ENCODE peak calls at places on chromosomes 2 and 18, in four cellular contexts. One of them, this sample, is unnamed.

GRCh38 chr2:230942920-230943896 is 18.2 kb upstream of the GPR55 start:
- DNase-seq in GM10248: peak; percentile 83
- DNase-seq in SK-N-SH: no peak
- DNase-seq in PC-9: no peak
- DNase-seq in this sample: peak; percentile 86

GRCh38 chr2:44210362-44210761 is 41.7 kb downstream of the PPM1B start:
- DNase-seq in SK-N-SH: no peak
- DNase-seq in GM10248: no peak
- DNase-seq in PC-9: no peak
- DNase-seq in this sample: no peak

GRCh38 chr2:39350658-39351057 is 86.4 kb downstream of the MAP4K3 start:
- DNase-seq in PC-9: no peak
- DNase-seq in SK-N-SH: no peak
- DNase-seq in GM10248: no peak
- DNase-seq in this sample: no peak

GRCh38 chr2:227228061-227228667 is 63.7 kb downstream of the COL4A3 start:
- DNase-seq in SK-N-SH: peak; percentile 69
- DNase-seq in GM10248: no peak
- DNase-seq in PC-9: peak; percentile 76
- DNase-seq in this sample: no peak

GRCh38 chr2:109516445-109517117 is 97.2 kb downstream of the SEPTIN10 start:
- DNase-seq in GM10248: peak; percentile 63
- DNase-seq in PC-9: peak; percentile 55
- DNase-seq in SK-N-SH: peak; percentile 67
- DNase-seq in this sample: peak; percentile 34

GRCh38 chr2:33073018-33073417 is 126.3 kb downstream of the LTBP1 start:
- DNase-seq in GM10248: no peak
- DNase-seq in SK-N-SH: no peak
- DNase-seq in PC-9: peak; percentile 39
- DNase-seq in this sample: no peak

GRCh38 chr18:69948919-69949537 is 1.4 kb upstream of the CD226 start:
- DNase-seq in SK-N-SH: no peak
- DNase-seq in GM10248: peak; percentile 59
- DNase-seq in PC-9: no peak
- DNase-seq in this sample: peak; percentile 83

GRCh38 chr2:72605836-72606442 is 219.9 kb downstream of the EXOC6B start:
- DNase-seq in SK-N-SH: peak; percentile 16
- DNase-seq in PC-9: no peak
- DNase-seq in GM10248: peak; percentile 16
- DNase-seq in this sample: no peak

GRCh38 chr2:209600257-209601180 is 171.1 kb upstream of the UNC80 start:
- DNase-seq in GM10248: no peak
- DNase-seq in SK-N-SH: peak; percentile 44
- DNase-seq in PC-9: no peak
- DNase-seq in this sample: no peak

GRCh38 chr2:240600451-240600961 is 14.0 kb downstream of the CAPN10 start:
- DNase-seq in PC-9: no peak
- DNase-seq in SK-N-SH: no peak
- DNase-seq in GM10248: no peak
- DNase-seq in this sample: no peak

GRCh38 chr2:99255491-99256318 is at the start of gene LYG2:
- DNase-seq in GM10248: no peak
- DNase-seq in SK-N-SH: no peak
- DNase-seq in PC-9: no peak
- DNase-seq in this sample: no peak

GRCh38 chr2:134774786-134775641 is 56.2 kb upstream of the TMEM163 start:
- DNase-seq in PC-9: peak; percentile 63
- DNase-seq in SK-N-SH: peak; percentile 3
- DNase-seq in GM10248: no peak
- DNase-seq in this sample: no peak

GRCh38 chr2:205902041-205902898 is 183.7 kb downstream of the INO80D start:
- DNase-seq in GM10248: no peak
- DNase-seq in PC-9: no peak
- DNase-seq in SK-N-SH: peak; percentile 71
- DNase-seq in this sample: no peak

GRCh38 chr2:50328680-50329079 is 703.3 kb downstream of the NRXN1 start:
- DNase-seq in GM10248: no peak
- DNase-seq in SK-N-SH: no peak
- DNase-seq in PC-9: no peak
- DNase-seq in this sample: no peak

GRCh38 chr2:54454548-54454921 is 1.6 kb upstream of the SPTBN1 start:
- DNase-seq in GM10248: no peak
- DNase-seq in SK-N-SH: no peak
- DNase-seq in PC-9: no peak
- DNase-seq in this sample: no peak

GRCh38 chr2:2706306-2706705 is 375.2 kb upstream of the MYT1L start:
- DNase-seq in GM10248: no peak
- DNase-seq in SK-N-SH: no peak
- DNase-seq in PC-9: no peak
- DNase-seq in this sample: no peak

GRCh38 chr2:168034586-168034985 is 212.8 kb downstream of the STK39 start:
- DNase-seq in SK-N-SH: no peak
- DNase-seq in GM10248: no peak
- DNase-seq in PC-9: no peak
- DNase-seq in this sample: no peak

GRCh38 chr2:42659601-42660000 is 91.2 kb downstream of the MTA3 start:
- DNase-seq in PC-9: no peak
- DNase-seq in SK-N-SH: no peak
- DNase-seq in GM10248: no peak
- DNase-seq in this sample: no peak

GRCh38 chr2:204152616-204153015 is 216.1 kb downstream of the ICOS start:
- DNase-seq in SK-N-SH: no peak
- DNase-seq in GM10248: no peak
- DNase-seq in PC-9: no peak
- DNase-seq in this sample: no peak

GRCh38 chr2:13758412-13758811 is 874.1 kb upstream of the LRATD1 start:
- DNase-seq in SK-N-SH: no peak
- DNase-seq in GM10248: no peak
- DNase-seq in PC-9: no peak
- DNase-seq in this sample: no peak

GRCh38 chr18:475202-475624 is 25.3 kb downstream of the COLEC12 start:
- DNase-seq in GM10248: no peak
- DNase-seq in SK-N-SH: no peak
- DNase-seq in PC-9: no peak
- DNase-seq in this sample: no peak

GRCh38 chr2:145750074-145750473 is 1230.2 kb upstream of the ZEB2 start:
- DNase-seq in SK-N-SH: no peak
- DNase-seq in PC-9: no peak
- DNase-seq in GM10248: no peak
- DNase-seq in this sample: no peak
- TF ChIP-seq CTCF in SK-N-SH: no peak
- TF ChIP-seq CTCF in PC-9: no peak
- TF ChIP-seq CTCF in GM10248: no peak
- TF ChIP-seq CTCF in this sample: no peak

GRCh38 chr2:70767699-70768584 is at the start of gene ADD2:
- DNase-seq in PC-9: peak; percentile 3
- DNase-seq in GM10248: peak; percentile 48
- DNase-seq in SK-N-SH: peak; percentile 93
- DNase-seq in this sample: peak; percentile 79
- TF ChIP-seq CTCF in PC-9: no peak
- TF ChIP-seq CTCF in GM10248: peak; percentile 39
- TF ChIP-seq CTCF in SK-N-SH: peak; percentile 38
- TF ChIP-seq CTCF in this sample: peak; percentile 44

DNA sequence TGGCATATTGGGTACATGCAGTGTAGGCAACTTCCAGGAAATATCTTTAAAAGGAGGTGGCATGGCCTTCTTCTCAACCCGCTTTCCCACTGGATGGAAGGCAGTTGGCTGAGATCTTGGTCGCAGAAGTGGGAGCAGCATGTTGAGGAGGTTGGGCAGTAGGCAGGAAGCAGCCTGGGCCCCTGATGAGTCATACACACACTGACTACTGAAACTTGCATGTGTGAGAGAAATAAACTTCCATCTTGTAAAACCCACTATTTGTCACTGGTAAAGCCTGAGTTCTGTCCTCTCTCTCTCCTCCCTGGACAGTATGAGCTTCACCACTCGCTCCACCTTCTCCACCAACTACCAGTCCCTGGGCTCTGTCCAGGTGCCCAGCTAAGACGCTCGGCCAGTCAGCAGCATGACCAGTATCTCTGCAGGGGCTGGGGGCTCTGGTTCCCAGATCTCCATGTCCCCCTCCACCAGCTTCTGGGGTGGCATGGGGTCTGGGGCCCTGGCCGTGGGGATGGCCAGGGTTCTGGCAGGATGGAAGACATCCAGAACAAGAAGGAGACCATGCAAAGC is 233.8 kb upstream of the SPRED2 start:
- DNase-seq in SK-N-SH: no peak
- DNase-seq in PC-9: no peak
- DNase-seq in GM10248: peak; percentile 78
- DNase-seq in this sample: peak; percentile 45
- TF ChIP-seq CTCF in SK-N-SH: no peak
- TF ChIP-seq CTCF in PC-9: no peak
- TF ChIP-seq CTCF in GM10248: no peak
- TF ChIP-seq CTCF in this sample: no peak

GRCh38 chr2:28606986-28607441 is 111.2 kb downstream of the PLB1 start:
- DNase-seq in GM10248: no peak
- DNase-seq in PC-9: no peak
- DNase-seq in SK-N-SH: no peak
- DNase-seq in this sample: no peak
- TF ChIP-seq CTCF in GM10248: no peak
- TF ChIP-seq CTCF in PC-9: no peak
- TF ChIP-seq CTCF in SK-N-SH: no peak
- TF ChIP-seq CTCF in this sample: no peak

GRCh38 chr2:31079665-31080064 is 58.6 kb downstream of the GALNT14 start:
- DNase-seq in SK-N-SH: peak; percentile 58
- DNase-seq in PC-9: no peak
- DNase-seq in GM10248: no peak
- DNase-seq in this sample: no peak
- TF ChIP-seq CTCF in SK-N-SH: peak; percentile 26
- TF ChIP-seq CTCF in PC-9: no peak
- TF ChIP-seq CTCF in GM10248: no peak
- TF ChIP-seq CTCF in this sample: no peak

GRCh38 chr2:153165021-153165420 is 313.5 kb downstream of the RPRM start:
- DNase-seq in GM10248: no peak
- DNase-seq in SK-N-SH: no peak
- DNase-seq in PC-9: no peak
- DNase-seq in this sample: no peak

DNA sequence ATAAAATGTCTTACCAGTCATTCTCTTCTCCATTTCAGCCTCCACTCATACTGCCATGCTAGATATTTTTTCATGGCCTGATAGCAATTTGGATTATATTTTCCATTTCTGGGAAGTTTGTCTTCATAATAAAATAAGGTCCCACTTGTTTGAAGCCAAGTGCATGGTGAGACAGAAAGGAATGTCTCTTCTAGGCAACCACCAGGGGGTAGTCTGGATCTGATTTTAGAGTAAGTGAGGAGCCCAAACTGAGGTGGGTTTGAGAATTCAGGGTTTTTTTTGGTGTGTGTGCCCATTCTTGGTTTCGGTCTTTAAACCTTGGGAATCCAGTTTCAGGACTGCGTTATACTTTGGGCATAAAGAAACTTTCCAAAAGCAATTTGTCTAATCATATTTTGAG is 315.5 kb downstream of the RPRM start:
- DNase-seq in PC-9: no peak
- DNase-seq in SK-N-SH: peak; percentile 39
- DNase-seq in GM10248: peak; percentile 16
- DNase-seq in this sample: peak; percentile 4
- TF ChIP-seq CTCF in PC-9: peak; percentile 71
- TF ChIP-seq CTCF in SK-N-SH: peak; percentile 70
- TF ChIP-seq CTCF in GM10248: peak; percentile 59
- TF ChIP-seq CTCF in this sample: peak; percentile 60

DNA sequence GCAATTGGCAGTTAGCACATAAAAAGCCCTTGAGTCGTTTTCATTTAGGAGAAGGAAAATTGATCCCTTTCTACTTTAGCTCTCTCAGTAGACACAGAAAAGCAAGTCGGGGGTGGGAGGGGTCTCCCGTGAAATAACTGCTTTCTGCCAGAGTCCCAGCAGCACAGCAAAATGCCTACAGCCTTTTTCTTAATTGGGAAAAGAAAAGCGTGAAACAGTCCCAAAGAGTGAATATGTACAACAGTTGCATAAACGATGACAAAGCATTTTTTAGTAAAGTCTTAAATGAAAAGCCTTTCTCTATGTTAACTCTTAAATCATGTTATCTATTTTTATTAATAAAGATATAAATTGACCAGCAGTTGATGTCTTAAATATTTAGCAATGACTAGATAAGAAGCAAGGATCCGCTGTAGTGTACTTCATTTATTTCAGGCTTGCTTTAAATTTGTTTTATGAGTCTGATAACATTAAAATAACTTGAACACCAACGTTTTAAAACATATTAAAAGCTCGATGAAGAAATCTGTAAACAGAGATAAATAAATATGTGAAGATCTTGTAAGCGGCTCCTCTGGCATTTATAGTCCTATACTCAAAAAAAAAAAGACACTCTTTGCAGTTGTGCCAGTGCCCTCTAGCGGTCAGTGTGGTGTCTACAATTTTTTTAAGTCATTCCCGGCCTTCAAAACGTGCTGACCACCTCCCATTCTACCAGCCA is 42.3 kb upstream of the ATIC start:
- DNase-seq in SK-N-SH: peak; percentile 64
- DNase-seq in PC-9: peak; percentile 61
- DNase-seq in GM10248: peak; percentile 47
- DNase-seq in this sample: peak; percentile 71
- TF ChIP-seq CTCF in SK-N-SH: peak; percentile 94
- TF ChIP-seq CTCF in PC-9: peak; percentile 98
- TF ChIP-seq CTCF in GM10248: peak; percentile 75
- TF ChIP-seq CTCF in this sample: peak; percentile 77

GRCh38 chr2:145897151-145897550 is 1377.2 kb upstream of the ZEB2 start:
- DNase-seq in PC-9: no peak
- DNase-seq in GM10248: no peak
- DNase-seq in SK-N-SH: no peak
- DNase-seq in this sample: no peak
- TF ChIP-seq CTCF in PC-9: no peak
- TF ChIP-seq CTCF in GM10248: no peak
- TF ChIP-seq CTCF in SK-N-SH: no peak
- TF ChIP-seq CTCF in this sample: no peak

GRCh38 chr2:62197609-62198236 is 1.8 kb downstream of the B3GNT2 start:
- DNase-seq in PC-9: peak; percentile 51
- DNase-seq in GM10248: no peak
- DNase-seq in SK-N-SH: peak; percentile 68
- DNase-seq in this sample: peak; percentile 55
- TF ChIP-seq CTCF in PC-9: no peak
- TF ChIP-seq CTCF in GM10248: no peak
- TF ChIP-seq CTCF in SK-N-SH: no peak
- TF ChIP-seq CTCF in this sample: no peak

GRCh38 chr2:8030694-8031303 is 651.1 kb upstream of the ID2 start:
- DNase-seq in PC-9: no peak
- DNase-seq in SK-N-SH: no peak
- DNase-seq in GM10248: no peak
- DNase-seq in this sample: no peak
- TF ChIP-seq CTCF in PC-9: no peak
- TF ChIP-seq CTCF in SK-N-SH: no peak
- TF ChIP-seq CTCF in GM10248: no peak
- TF ChIP-seq CTCF in this sample: no peak